ENCODE peak calls at places on chromosomes 5 and 9, in seven cellular contexts. E is mucosa of descending colon; X is mesothelial cell of epicardium; Z is choroid plexus epithelial cell; U is brain microvascular endothelial cell; N is CD4-positive, alpha-beta T cell; O is chondrocyte. D is an unnamed sample.

GRCh38 chr9:73583590-73583989 is 431.9 kb downstream of the ANXA1 start:
- DNase-seq in Z (peak), X (no peak), O (no peak), N (no peak), E (no peak), U (no peak), D (no peak)

GRCh38 chr5:157303667-157304327 is 37.9 kb downstream of the CYFIP2 start:
- DNase-seq in O (no peak), U (no peak), X (no peak), N (peak), Z (no peak), E (no peak), D (no peak)

GRCh38 chr5:43396762-43397304 is 15.4 kb downstream of the CCL28 start:
- DNase-seq in O (no peak), N (peak), X (no peak), U (no peak), Z (peak), E (peak), D (peak)

GRCh38 chr9:116144555-116144954 is 9.0 kb upstream of the PAPPA start:
- DNase-seq in Z (no peak), X (no peak), U (no peak), N (no peak), E (no peak), O (no peak), D (no peak)

GRCh38 chr9:97703437-97704326 is 6.5 kb upstream of the XPA start:
- DNase-seq in Z (peak), N (no peak), X (no peak), E (no peak), U (peak), O (no peak), D (no peak)

GRCh38 chr9:111348821-111349271 is 18.8 kb upstream of the OR2K2 start:
- DNase-seq in Z (peak), N (no peak), U (peak), X (no peak), O (no peak), E (no peak), D (no peak)

GRCh38 chr9:83981126-83981871 is 694 bp downstream of the RMI1 start:
- DNase-seq in O (no peak), E (no peak), Z (peak), N (no peak), U (peak), X (no peak), D (peak)

GRCh38 chr5:4093970-4094369 is 498.3 kb downstream of the IRX1 start:
- DNase-seq in O (no peak), X (no peak), Z (no peak), E (no peak), U (no peak), N (no peak), D (no peak)

GRCh38 chr5:140108093-140109049 is 5.5 kb upstream of the PURA start:
- DNase-seq in Z (no peak), N (peak), X (no peak), O (no peak), E (peak), U (no peak), D (peak)

GRCh38 chr9:98427491-98427890 is 172.0 kb upstream of the TBC1D2 start:
- DNase-seq in U (peak), E (no peak), N (no peak), Z (no peak), O (no peak), X (no peak), D (no peak)

GRCh38 chr9:2053883-2054845 is 39.0 kb downstream of the SMARCA2 start:
- DNase-seq in N (peak), Z (no peak), O (no peak), X (no peak), E (no peak), U (no peak), D (peak)

GRCh38 chr9:14243514-14244042 is 70.4 kb downstream of the NFIB start:
- DNase-seq in Z (no peak), O (no peak), N (no peak), U (no peak), X (no peak), E (no peak), D (no peak)

GRCh38 chr5:135565691-135566421 is 12.9 kb downstream of the CXCL14 start:
- DNase-seq in E (no peak), X (no peak), U (peak), N (peak), Z (peak), O (no peak), D (peak)

GRCh38 chr9:128420651-128421473 is at the start of gene CERCAM:
- DNase-seq in N (peak), X (peak), Z (peak), E (peak), O (no peak), U (peak), D (peak)

GRCh38 chr9:87080512-87081225 is 133.4 kb upstream of the GAS1 start:
- DNase-seq in X (no peak), E (no peak), O (no peak), N (no peak), Z (peak), U (no peak), D (no peak)
- TF ChIP-seq CTCF in X (peak), E (no peak), O (peak), N (no peak), Z (peak), U (peak), D (no peak)

GRCh38 chr9:136376457-136376856 is 3.0 kb upstream of the CARD9 start:
- DNase-seq in X (no peak), N (no peak), Z (no peak), E (no peak), O (no peak), U (no peak), D (no peak)
- TF ChIP-seq CTCF in X (no peak), N (no peak), Z (no peak), E (no peak), O (no peak), U (no peak), D (no peak)

GRCh38 chr5:118700510-118700909 is 287.8 kb downstream of the DTWD2 start:
- DNase-seq in N (no peak), X (no peak), Z (no peak), U (no peak), E (no peak), O (no peak), D (no peak)

GRCh38 chr5:118692811-118693342 is 295.5 kb downstream of the DTWD2 start:
- DNase-seq in U (no peak), X (no peak), N (no peak), O (no peak), E (peak), Z (no peak), D (no peak)

GRCh38 chr5:118703241-118703640 is 285.1 kb downstream of the DTWD2 start:
- DNase-seq in X (no peak), N (no peak), O (no peak), E (no peak), Z (no peak), U (no peak), D (no peak)

GRCh38 chr5:118701796-118702195 is 286.6 kb downstream of the DTWD2 start:
- DNase-seq in O (no peak), N (no peak), E (no peak), Z (no peak), U (peak), X (no peak), D (no peak)

GRCh38 chr5:118698774-118699173 is 289.6 kb downstream of the DTWD2 start:
- DNase-seq in E (no peak), U (no peak), X (no peak), Z (no peak), O (no peak), N (no peak), D (no peak)
- TF ChIP-seq CTCF in E (no peak), U (no peak), X (no peak), Z (no peak), O (no peak), N (no peak), D (peak)

GRCh38 chr5:80711938-80712337 is 57.2 kb upstream of the DHFR start:
- DNase-seq in E (no peak), Z (peak), N (no peak), U (peak), O (no peak), X (no peak), D (peak)
- TF ChIP-seq CTCF in E (no peak), Z (peak), N (no peak), U (peak), O (peak), X (no peak), D (peak)

GRCh38 chr5:1012316-1012841 is 3.8 kb downstream of the NKD2 start:
- DNase-seq in Z (no peak), O (peak), U (no peak), E (peak), N (no peak), X (no peak), D (no peak)

GRCh38 chr5:1010181-1010510 is 1.5 kb downstream of the NKD2 start:
- DNase-seq in Z (no peak), E (peak), O (peak), U (no peak), X (no peak), N (no peak), D (no peak)

GRCh38 chr5:1010641-1011046 is 2.0 kb downstream of the NKD2 start:
- DNase-seq in U (no peak), X (no peak), N (no peak), O (peak), E (peak), Z (no peak), D (no peak)

GRCh38 chr5:1011741-1012315 is 3.2 kb downstream of the NKD2 start:
- DNase-seq in U (no peak), N (no peak), E (peak), Z (no peak), X (peak), O (peak), D (no peak)

DNA sequence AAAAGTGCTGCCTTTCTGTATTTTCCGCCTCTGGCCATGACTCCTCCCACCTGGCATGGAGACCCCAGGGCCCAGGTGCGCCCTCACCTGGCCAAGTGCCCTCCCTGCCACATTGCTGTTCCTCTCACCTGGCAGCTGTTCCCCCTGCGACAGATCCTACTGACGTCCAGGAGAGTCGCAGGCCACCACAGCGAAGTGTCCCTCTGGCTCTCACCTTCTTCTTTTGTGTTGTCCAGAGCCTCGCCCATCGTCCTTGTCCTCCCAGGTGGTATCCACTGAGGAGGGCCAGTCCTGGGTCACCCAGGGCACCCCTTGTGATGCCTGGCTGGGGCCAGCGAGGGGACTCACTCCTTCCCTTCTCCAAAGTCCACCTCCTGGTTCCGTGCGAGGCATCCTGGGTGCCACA is 2.6 kb downstream of the NKD2 start:
- DNase-seq in X (peak), Z (peak), O (peak), U (no peak), E (peak), N (peak), D (peak)
- TF ChIP-seq CTCF in X (no peak), Z (peak), O (peak), U (peak), E (peak), N (peak), D (peak)

GRCh38 chr9:134811673-134812668 is 68.6 kb upstream of the FCN2 start:
- DNase-seq in U (peak), E (no peak), Z (peak), O (no peak), N (no peak), X (no peak), D (no peak)
- TF ChIP-seq CTCF in U (peak), E (no peak), Z (peak), O (peak), N (no peak), X (no peak), D (no peak)

D was measured in GM10248.